ENCODE peak calls at places on chromosomes 5 and 9, in seven cellular contexts. D, U, S, I, W, N and K are unnamed samples. For H3K36me3, the result is how much of the 10 kb centered on the place peaks cover.

GRCh38 chr9:129307227-129307970 is 129.3 kb upstream of the IER5L start:
- DNase-seq in U (no peak), W (no peak), I (peak), S (peak), N (no peak), D (peak), K (peak)

GRCh38 chr5:125199968-125200841 is 453.8 kb upstream of the ZNF608 start:
- DNase-seq in D (peak), W (no peak), S (no peak), I (peak), U (peak), N (peak), K (no peak)

GRCh38 chr5:96120120-96120519 is 158.5 kb upstream of the ELL2 start:
- DNase-seq in W (no peak), U (no peak), N (no peak), S (no peak), D (no peak), I (no peak), K (no peak)

GRCh38 chr5:72166070-72166979 is 59.0 kb downstream of the MAP1B start:
- DNase-seq in W (no peak), D (peak), I (no peak), U (peak), N (peak), S (no peak), K (no peak)

GRCh38 chr9:137354845-137355420 is 52.9 kb upstream of the NRARP start:
- DNase-seq in U (no peak), N (no peak), I (no peak), W (no peak), S (peak), D (no peak), K (no peak)

GRCh38 chr5:501833-502184 is 22.4 kb downstream of the SLC9A3 start:
- DNase-seq in S (no peak), W (no peak), U (no peak), I (no peak), N (no peak), D (no peak), K (no peak)

GRCh38 chr5:109939109-109939682 is 249.5 kb downstream of the MAN2A1 start:
- DNase-seq in U (no peak), N (no peak), D (no peak), W (no peak), S (no peak), I (no peak), K (no peak)

GRCh38 chr5:40223884-40224402 is 455.8 kb upstream of the PTGER4 start:
- DNase-seq in U (no peak), D (no peak), S (no peak), I (no peak), N (no peak), W (no peak), K (no peak)

GRCh38 chr9:113456235-113456634 is 7.3 kb upstream of the RGS3 start:
- DNase-seq in I (no peak), W (no peak), U (no peak), N (no peak), S (no peak), D (no peak), K (no peak)

GRCh38 chr5:82821978-82822927 is 254.9 kb downstream of the TMEM167A start:
- DNase-seq in S (no peak), I (no peak), W (no peak), N (no peak), D (no peak), U (peak), K (no peak)

GRCh38 chr9:136902259-136902821 is 16.0 kb downstream of the TRAF2 start:
- DNase-seq in W (peak), U (no peak), S (peak), N (peak), D (no peak), I (peak), K (peak)

GRCh38 chr5:73214921-73215490 is 42.0 kb downstream of the TMEM174 start:
- DNase-seq in D (no peak), I (no peak), W (no peak), S (no peak), N (no peak), U (peak), K (no peak)

GRCh38 chr9:88680505-88681160 is 145.7 kb downstream of the NXNL2 start:
- DNase-seq in S (no peak), W (no peak), I (no peak), N (no peak), D (no peak), U (no peak), K (no peak)

GRCh38 chr9:128372188-128372641 is 1.0 kb downstream of the URM1 start:
- DNase-seq in S (no peak), N (no peak), W (no peak), I (no peak), D (no peak), U (no peak), K (no peak)

GRCh38 chr5:51416149-51416548 is 32.9 kb downstream of the ISL1 start:
- DNase-seq in S (no peak), I (no peak), D (no peak), U (no peak), W (no peak), N (no peak), K (no peak)

GRCh38 chr5:125326114-125326513 is 579.7 kb upstream of the ZNF608 start:
- DNase-seq in W (peak), N (peak), D (peak), S (no peak), U (no peak), I (no peak), K (no peak)

GRCh38 chr9:8070779-8071444 is 271.3 kb upstream of the DMAC1 start:
- DNase-seq in I (peak), U (peak), S (no peak), D (no peak), W (no peak), N (no peak), K (no peak)

GRCh38 chr5:124599048-124599973 is 147.1 kb downstream of the ZNF608 start:
- DNase-seq in U (no peak), I (no peak), D (no peak), N (peak), S (no peak), W (peak), K (no peak)

GRCh38 chr9:110427497-110428104 is 89.9 kb upstream of the TXNDC8 start:
- DNase-seq in S (no peak), U (peak), D (peak), I (no peak), W (peak), N (peak), K (peak)

GRCh38 chr5:133605323-133605722 is 7.0 kb downstream of the FSTL4 start:
- DNase-seq in S (no peak), N (no peak), I (no peak), W (no peak), D (no peak), U (no peak), K (no peak)

GRCh38 chr5:81825237-81825636 is 74.3 kb upstream of the SSBP2 start:
- DNase-seq in W (peak), I (peak), U (no peak), N (peak), S (peak), D (no peak), K (peak)

GRCh38 chr9:134320195-134320885 is 5.9 kb upstream of the RXRA start:
- DNase-seq in S (peak), I (peak), U (peak), D (no peak), N (no peak), W (no peak), K (peak)

GRCh38 chr5:129204525-129204924 is 110.0 kb downstream of the ISOC1 start:
- DNase-seq in W (no peak), U (no peak), D (no peak), I (no peak), S (no peak), N (no peak), K (no peak)

GRCh38 chr5:150560401-150561191 is 52.7 kb downstream of the NDST1 start:
- DNase-seq in N (peak), S (peak), D (peak), I (peak), U (peak), W (peak), K (peak)

GRCh38 chr5:179123109-179123426 is 62.9 kb downstream of the ZNF354C start:
- DNase-seq in U (no peak), S (peak), W (no peak), N (no peak), D (no peak), I (no peak), K (peak)

GRCh38 chr5:72295539-72295938 is 24.5 kb downstream of the MRPS27 start:
- DNase-seq in D (no peak), S (no peak), U (no peak), N (no peak), I (no peak), W (no peak), K (no peak)

GRCh38 chr5:11904270-11904906 is at the start of gene CTNND2:
- DNase-seq in S (no peak), D (peak), U (peak), N (peak), W (no peak), I (no peak), K (peak)

GRCh38 chr5:74686962-74687751 is 2.1 kb downstream of the HEXB start:
- DNase-seq in U (no peak), N (no peak), W (no peak), D (no peak), I (no peak), S (no peak), K (no peak)

GRCh38 chr5:5026407-5026780 is 113.7 kb upstream of the ADAMTS16 start:
- DNase-seq in D (no peak), S (no peak), U (no peak), N (no peak), I (no peak), W (no peak), K (no peak)

GRCh38 chr9:36037580-36038169 is 962 bp downstream of the RECK start:
- DNase-seq in D (no peak), W (no peak), N (no peak), S (no peak), I (no peak), U (no peak), K (no peak)

GRCh38 chr5:52945040-52945439 is 44.1 kb upstream of the ITGA2 start:
- DNase-seq in I (no peak), U (no peak), D (no peak), S (no peak), W (no peak), N (no peak), K (no peak)

GRCh38 chr5:172049226-172049796 is 42.9 kb upstream of the FBXW11 start:
- DNase-seq in W (no peak), I (no peak), N (no peak), S (no peak), U (no peak), D (no peak), K (no peak)

GRCh38 chr5:172048539-172049101 is 42.2 kb upstream of the FBXW11 start:
- DNase-seq in U (no peak), N (no peak), D (no peak), W (no peak), S (no peak), I (no peak), K (no peak)

GRCh38 chr5:172046613-172047012 is 40.2 kb upstream of the FBXW11 start:
- DNase-seq in U (no peak), N (no peak), S (no peak), W (no peak), D (no peak), I (no peak), K (no peak)

GRCh38 chr5:172050070-172050469 is 43.6 kb upstream of the FBXW11 start:
- DNase-seq in N (no peak), S (no peak), D (no peak), I (no peak), U (no peak), W (no peak), K (no peak)

DNA sequence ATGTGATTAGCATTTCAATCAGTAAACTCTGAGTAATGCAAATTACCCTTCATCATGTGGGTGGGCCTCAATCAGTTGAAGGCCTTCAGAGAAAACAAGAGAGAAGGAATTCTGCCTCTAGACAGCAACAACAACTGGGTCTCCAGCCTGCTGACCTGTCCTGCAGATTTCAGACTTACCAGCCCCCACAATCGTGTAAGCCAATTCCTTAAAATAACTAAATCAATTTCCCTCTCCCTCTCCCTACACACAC is 41.7 kb upstream of the FBXW11 start:
- DNase-seq in D (no peak), I (no peak), U (no peak), W (no peak), N (no peak), S (no peak), K (no peak)
- H3K36me3 ChIP-seq in D (under half), I (under half), U (under half), W (under half), N (under half), S (under half), K (half or more)

DNA sequence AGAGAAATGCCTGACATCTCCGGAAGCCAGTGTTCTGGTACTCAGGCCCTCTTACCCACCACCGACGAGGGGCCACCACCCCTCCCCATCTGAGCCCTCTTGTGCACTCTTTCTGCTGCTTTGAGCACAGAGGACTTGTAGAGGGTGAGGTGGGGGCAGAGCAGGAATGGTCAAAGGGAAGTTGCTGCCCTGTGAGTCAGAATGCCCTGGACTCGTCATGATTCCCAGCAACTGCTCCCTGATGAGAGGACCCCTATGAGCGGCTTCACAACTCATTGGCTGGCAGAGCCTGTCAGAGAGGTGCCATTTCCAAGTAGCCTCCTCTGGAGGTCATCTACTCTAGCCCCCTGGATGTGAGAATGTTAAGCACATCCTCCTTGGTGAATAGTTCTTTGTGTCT is 845 bp downstream of the ECSCR start:
- DNase-seq in N (no peak), S (no peak), U (no peak), W (no peak), I (no peak), D (no peak), K (no peak)
- H3K4me3 ChIP-seq in N (no peak), S (peak), U (no peak), W (no peak), I (peak), D (no peak), K (peak)

DNA sequence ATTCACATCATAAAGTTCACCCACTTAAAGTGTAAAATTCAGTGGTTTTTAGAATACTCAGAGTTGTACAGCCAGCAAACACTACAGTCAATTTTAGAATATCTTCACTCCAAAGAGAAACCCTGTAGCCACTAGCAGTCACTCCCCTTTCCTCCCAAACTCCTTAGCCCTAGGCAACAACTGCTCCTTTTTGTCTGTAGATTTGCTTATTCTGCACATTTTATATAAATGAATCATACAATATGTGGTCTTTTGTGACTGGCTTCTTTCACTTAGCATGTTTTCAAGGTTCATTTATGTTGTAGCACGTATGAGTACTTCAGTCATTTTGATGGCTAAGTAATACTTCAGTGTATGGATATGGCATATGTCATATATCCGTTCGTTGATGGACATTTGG is 38.7 kb downstream of the TGFBR1 start:
- DNase-seq in S (no peak), U (no peak), D (no peak), W (no peak), I (no peak), N (no peak), K (no peak)
- H3K36me3 ChIP-seq in S (half or more), U (under half), D (half or more), W (under half), I (half or more), N (under half), K (half or more)

DNA sequence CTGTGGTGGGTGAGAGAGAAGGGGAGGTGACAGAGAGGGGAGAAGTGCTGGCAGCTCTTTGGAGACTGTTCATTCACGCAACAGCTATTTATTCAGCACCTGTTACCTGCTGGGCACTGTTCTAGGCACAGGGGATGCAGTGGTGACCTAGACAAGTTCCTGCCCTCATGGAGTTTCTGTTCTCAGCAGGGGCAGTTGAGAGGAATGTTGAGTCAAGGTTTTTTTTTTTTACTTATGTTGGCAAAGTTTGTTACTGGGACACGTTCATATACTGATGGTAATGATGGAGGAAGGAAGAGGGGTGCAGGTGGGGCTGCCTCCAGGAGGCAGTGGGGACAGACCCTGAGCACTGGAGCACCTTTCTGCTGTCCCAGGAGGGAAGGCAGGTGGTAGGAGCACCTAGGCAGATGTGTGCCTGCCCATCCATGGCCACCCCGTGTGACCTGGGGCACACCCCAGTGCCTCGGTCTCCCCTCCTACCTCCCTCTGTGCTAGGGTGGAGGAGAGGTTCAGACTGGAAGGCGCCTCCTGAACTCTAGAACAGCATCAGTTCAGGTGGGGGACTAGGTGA is 49.4 kb upstream of the SLC25A51 start:
- DNase-seq in S (no peak), N (no peak), D (no peak), U (no peak), W (no peak), I (no peak), K (peak)
- H3K4me3 ChIP-seq in S (no peak), N (no peak), D (no peak), U (no peak), W (no peak), I (no peak), K (no peak)

GRCh38 chr9:93541005-93541404 is 35.4 kb upstream of the PHF2 start:
- DNase-seq in I (no peak), U (no peak), N (no peak), W (no peak), S (no peak), D (no peak), K (no peak)
- H3K36me3 ChIP-seq in I (under half), U (under half), N (under half), W (under half), S (under half), D (under half), K (half or more)